ENCODE peak calls at places on chromosomes 16 and 17, in nine cellular contexts. O, N, X, G, Q, S, A, E and D are unnamed samples.
A peak's percentile ranks its signal among the peaks of the same experiment; 100 is the strongest.

GRCh38 chr17:49691086-49691676 is 13.3 kb upstream of the SPOP start:
- DNase-seq in O (no peak), N (no peak), X (no peak), G (no peak), Q (no peak), S (no peak), A (no peak), E (no peak), D (no peak)

GRCh38 chr16:67444259-67445125 is 13.6 kb downstream of the HSD11B2 start:
- DNase-seq in O (no peak), N (no peak), X (no peak), G (no peak), Q (no peak), S (peak; percentile 15), A (no peak), E (no peak), D (peak; percentile 13)

GRCh38 chr16:80836846-80837245 is 32.4 kb upstream of the CDYL2 start:
- DNase-seq in O (no peak), N (no peak), X (no peak), G (peak; percentile 1), Q (no peak), S (no peak), A (no peak), E (no peak), D (no peak)

GRCh38 chr17:35372846-35373531 is 432 bp downstream of the SLFN11 start:
- DNase-seq in O (peak; percentile 53), N (peak; percentile 10), X (no peak), G (no peak), Q (peak; percentile 36), S (peak; percentile 12), A (no peak), E (no peak), D (peak; percentile 0)

GRCh38 chr17:76988796-76989195 is 120.6 kb downstream of the MGAT5B start:
- DNase-seq in O (no peak), N (no peak), X (no peak), G (no peak), Q (no peak), S (no peak), A (no peak), E (no peak), D (no peak)

GRCh38 chr16:64648282-64648681 is 473.6 kb downstream of the CDH11 start:
- DNase-seq in O (no peak), N (no peak), X (no peak), G (no peak), Q (no peak), S (no peak), A (no peak), E (no peak), D (no peak)

GRCh38 chr16:69201787-69202186 is 14.8 kb downstream of the SNTB2 start:
- DNase-seq in O (no peak), N (peak; percentile 83), X (peak; percentile 30), G (no peak), Q (no peak), S (no peak), A (no peak), E (no peak), D (peak; percentile 49)

GRCh38 chr16:57159447-57159846 is 26.4 kb downstream of the PSME3IP1 start:
- DNase-seq in O (no peak), N (no peak), X (no peak), G (no peak), Q (no peak), S (no peak), A (no peak), E (no peak), D (no peak)